ENCODE peak calls at places on chromosome 12, in seven cellular contexts. N is body of pancreas; O is pancreas; X is naive thymus-derived CD4-positive, alpha-beta T cell; K is activated naive CD4-positive, alpha-beta T cell treated with anti-CD3 and anti-CD28 coated beads, Interleukin-2, amount 50 U/mL, for 72 hours; I is Right ventricle myocardium inferior; Y is stimulated activated naive CD8-positive, alpha-beta T cell treated with anti-CD3 and anti-CD28 coated beads, Interleukin-15, amount 100 ng/mL, for 72 hours. U is an unnamed sample.

GRCh38 chr12:121610239-121611149 is 15.8 kb upstream of the ORAI1 start:
- ATAC-seq in N (no peak), O (peak), X (no peak), K (no peak), I (peak), Y (no peak), U (no peak)

GRCh38 chr12:26389303-26389702 is 193.9 kb downstream of the SSPN start:
- ATAC-seq in N (no peak), O (no peak), X (no peak), K (no peak), I (no peak), Y (no peak), U (no peak)

GRCh38 chr12:94706250-94706661 is 55.9 kb upstream of the TMCC3 start:
- ATAC-seq in N (no peak), O (no peak), X (no peak), K (peak), I (no peak), Y (peak), U (peak)

GRCh38 chr12:27284021-27284420 is 39.9 kb downstream of the STK38L start:
- ATAC-seq in N (no peak), O (no peak), X (no peak), K (no peak), I (no peak), Y (no peak), U (no peak)

GRCh38 chr12:6182279-6182898 is 17.8 kb upstream of the CD9 start:
- ATAC-seq in N (peak), O (peak), X (no peak), K (no peak), I (peak), Y (no peak), U (peak)

GRCh38 chr12:95547522-95548055 is 3.7 kb downstream of the USP44 start:
- ATAC-seq in N (peak), O (peak), X (no peak), K (no peak), I (peak), Y (peak), U (no peak)

GRCh38 chr12:99619389-99620158 is 28.0 kb upstream of the GARIN6 start:
- ATAC-seq in N (no peak), O (no peak), X (no peak), K (no peak), I (no peak), Y (peak), U (peak)

GRCh38 chr12:49297695-49298060 is 2.7 kb downstream of the PRPH start:
- ATAC-seq in N (no peak), O (no peak), X (no peak), K (peak), I (no peak), Y (peak), U (no peak)

GRCh38 chr12:32273712-32274111 is 125.6 kb upstream of the FGD4 start:
- ATAC-seq in N (no peak), O (no peak), X (peak), K (peak), I (no peak), Y (peak), U (no peak)

GRCh38 chr12:97022831-97023230 is 115.8 kb downstream of the NEDD1 start:
- ATAC-seq in N (no peak), O (no peak), X (no peak), K (no peak), I (no peak), Y (no peak), U (no peak)

GRCh38 chr12:774051-774614 is 21.8 kb downstream of the WNK1 start:
- ATAC-seq in N (no peak), O (peak), X (no peak), K (no peak), I (no peak), Y (no peak), U (no peak)

GRCh38 chr12:23197266-23197665 is 572.3 kb downstream of the ETNK1 start:
- ATAC-seq in N (no peak), O (no peak), X (no peak), K (no peak), I (no peak), Y (no peak), U (no peak)

GRCh38 chr12:25051583-25052190 is 102.8 kb upstream of the BCAT1 start:
- ATAC-seq in N (no peak), O (peak), X (peak), K (peak), I (peak), Y (peak), U (peak)

GRCh38 chr12:116346751-116347150 is 69.3 kb upstream of the MED13L start:
- ATAC-seq in N (peak), O (peak), X (no peak), K (no peak), I (peak), Y (no peak), U (peak)

GRCh38 chr12:3170423-3171194 is 93.4 kb downstream of the TSPAN9 start:
- ATAC-seq in N (no peak), O (no peak), X (no peak), K (no peak), I (no peak), Y (no peak), U (peak)

U was measured in esophagus mucosa.